ENCODE peak calls at places on chromosomes 11 and 22, in ten cellular contexts. Z is body of pancreas, T is fibroblast of mammary gland, M is right atrium auricular region, P is HCT116, S is cardiac fibroblast, C is endothelial cell of umbilical vein, N is mammary epithelial cell, V is Peyer's patch, I is lower lobe of right lung. Y is an unnamed sample.

GRCh38 chr11:69542314-69543168 is 61.1 kb downstream of the LINC01488 start:
- DNase-seq in V (no peak), P (no peak), M (no peak), N (no peak), C (no peak), T (peak; percentile 27), Z (no peak), I (peak; percentile 36), S (no peak), Y (no peak)

GRCh38 chr22:48099251-48099650 is 1336.8 kb downstream of the TBC1D22A start:
- DNase-seq in M (no peak), V (no peak), Z (no peak), P (no peak), T (no peak), I (no peak), N (no peak), S (no peak), C (no peak), Y (no peak)

GRCh38 chr11:115961168-115962003 is 457.2 kb upstream of the CADM1 start:
- DNase-seq in Z (no peak), V (no peak), S (no peak), I (no peak), T (no peak), M (no peak), C (no peak), N (no peak), P (no peak), Y (no peak)

GRCh38 chr11:213111-213510 is 5.6 kb downstream of the RIC8A start:
- DNase-seq in V (no peak), P (no peak), I (no peak), Z (no peak), T (no peak), C (no peak), N (no peak), S (no peak), M (no peak), Y (no peak)

GRCh38 chr11:2143652-2144548 is 4.7 kb upstream of the IGF2 start:
- DNase-seq in P (no peak), C (no peak), Z (no peak), V (no peak), M (no peak), N (peak; percentile 40), S (peak; percentile 30), I (no peak), T (no peak), Y (no peak)

GRCh38 chr11:16986434-16987204 is 27.6 kb downstream of the PLEKHA7 start:
- DNase-seq in T (no peak), P (no peak), V (peak; percentile 50), N (no peak), I (peak; percentile 78), S (no peak), Z (peak; percentile 96), M (no peak), C (no peak), Y (no peak)

GRCh38 chr11:92340839-92341238 is 116.2 kb downstream of the FAT3 start:
- DNase-seq in V (no peak), C (no peak), I (no peak), P (no peak), T (peak; percentile 42), S (peak; percentile 48), N (peak; percentile 20), Z (peak; percentile 43), M (no peak), Y (peak; percentile 11)

GRCh38 chr11:71986131-71986530 is 12.6 kb upstream of the IL18BP start:
- DNase-seq in C (no peak), I (no peak), T (no peak), S (no peak), P (no peak), N (no peak), Z (no peak), M (no peak), V (no peak), Y (no peak)

GRCh38 chr11:66559862-66560676 is 8.3 kb downstream of the CTSF start:
- DNase-seq in S (no peak), N (no peak), I (no peak), Z (no peak), T (no peak), C (no peak), P (no peak), M (no peak), V (no peak), Y (no peak)

GRCh38 chr11:109728056-109728455 is 306.1 kb downstream of the C11orf87 start:
- DNase-seq in Z (no peak), S (no peak), P (peak; percentile 40), T (no peak), C (no peak), I (no peak), V (no peak), N (peak; percentile 30), M (no peak), Y (no peak)

GRCh38 chr11:76658231-76658630 is 12.3 kb downstream of the LRRC32 start:
- DNase-seq in S (no peak), M (no peak), C (no peak), I (no peak), Z (no peak), T (no peak), N (no peak), P (no peak), V (no peak), Y (no peak)

DNA sequence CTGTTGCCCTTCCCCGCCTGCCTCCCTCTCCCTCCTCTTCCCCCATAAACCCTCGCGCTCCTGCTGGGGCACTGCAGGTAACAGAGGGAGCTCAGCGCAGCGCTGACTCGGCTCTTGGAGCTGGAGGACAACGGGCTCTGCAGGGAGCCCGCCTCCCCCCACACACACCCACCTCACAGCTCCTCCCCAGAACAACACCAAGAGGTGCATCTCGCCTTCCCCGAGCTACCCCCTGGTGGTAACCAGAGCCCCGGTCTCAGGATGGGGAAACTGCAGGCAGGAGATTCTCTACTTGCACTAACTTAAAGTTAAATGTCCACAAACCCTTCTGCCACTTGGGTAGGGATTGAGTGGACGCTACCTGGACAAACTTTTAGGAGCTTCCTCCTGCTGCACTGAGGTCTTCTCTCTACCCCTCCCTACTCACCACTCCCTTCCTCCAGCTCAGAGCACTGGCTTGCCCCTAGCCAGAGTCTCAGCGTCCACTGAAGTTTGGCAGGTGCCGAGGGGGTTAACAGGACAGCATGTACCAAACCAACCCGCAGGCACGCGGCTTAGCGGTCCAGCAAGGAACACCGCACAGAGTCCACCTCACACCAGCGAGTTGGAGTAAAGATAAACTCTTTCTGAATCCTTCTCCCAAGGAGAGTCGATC is 4.0 kb upstream of the SCN4B start:
- DNase-seq in V (no peak), S (no peak), I (no peak), Z (peak; percentile 21), T (no peak), C (no peak), M (no peak), N (no peak), P (no peak), Y (no peak)
- H3K4me3 ChIP-seq in V (no peak overlapping the region), S (no peak overlapping the region), I (no peak overlapping the region), Z (no peak overlapping the region), T (no peak overlapping the region), C (no peak overlapping the region), M (no peak overlapping the region), N (no peak overlapping the region), P (peak overlapping the region; percentile 8), Y (no peak overlapping the region)

GRCh38 chr11:85809881-85810280 is 1.1 kb downstream of the SYTL2 start:
- DNase-seq in S (no peak), V (no peak), P (no peak), C (peak; percentile 4), T (no peak), M (no peak), N (no peak), I (no peak), Z (no peak), Y (no peak)
- TF ChIP-seq CTCF in S (no peak), V (no peak), P (peak; percentile 18), C (peak; percentile 6), T (peak; percentile 20), M (no peak), N (peak; percentile 25), I (no peak), Z (no peak), Y (peak; percentile 30)

DNA sequence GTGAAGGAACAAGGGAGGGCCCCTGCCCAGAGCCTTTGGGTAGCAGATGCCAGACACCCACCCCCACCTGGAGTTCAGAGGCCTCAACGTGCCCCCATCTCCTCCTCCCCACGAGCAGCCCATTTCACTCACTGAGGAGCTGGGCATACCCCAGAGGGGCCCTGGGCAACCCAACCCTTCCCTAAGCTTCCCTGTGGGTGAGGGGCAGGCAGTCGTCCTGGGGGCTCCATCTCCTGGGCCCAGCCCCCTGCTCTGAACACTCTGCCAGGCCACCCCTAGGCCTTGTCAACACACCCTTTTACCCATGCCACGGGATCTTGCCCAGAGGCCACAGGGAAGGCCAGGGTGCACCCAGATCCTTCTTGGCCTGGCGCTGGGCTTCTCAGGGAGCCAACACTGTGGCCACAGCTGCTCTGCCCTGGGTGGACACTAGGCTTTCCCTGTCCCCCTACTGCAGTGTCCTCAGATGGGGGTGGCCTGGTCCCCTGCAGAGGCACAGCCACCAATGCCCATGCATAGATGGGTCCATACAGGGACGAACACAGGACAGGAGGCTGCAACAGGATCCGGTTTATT is 3.4 kb downstream of the SLC25A1 start:
- DNase-seq in S (no peak), N (no peak), C (no peak), P (no peak), Z (no peak), M (no peak), I (no peak), V (no peak), T (no peak), Y (no peak)
- H3K4me3 ChIP-seq in S (no peak overlapping the region), N (no peak overlapping the region), C (no peak overlapping the region), P (no peak overlapping the region), Z (no peak overlapping the region), M (no peak overlapping the region), I (no peak overlapping the region), V (no peak overlapping the region), T (no peak overlapping the region), Y (no peak overlapping the region)

GRCh38 chr11:105456950-105457349 is 152.9 kb upstream of the GRIA4 start:
- DNase-seq in P (no peak), I (no peak), T (no peak), M (no peak), V (no peak), S (no peak), N (no peak), Z (no peak), C (no peak), Y (no peak)
- TF ChIP-seq CTCF in P (no peak), I (no peak), T (no peak), M (no peak), V (no peak), S (peak; percentile 25), N (peak; percentile 8), Z (no peak), C (no peak), Y (peak; percentile 28)